ENCODE peak calls at places on chromosomes 3 and 15, in eight cellular contexts. Z, I, C, N, E, S, U and G are unnamed samples.

GRCh38 chr3:134326760-134327593 is 47.3 kb downstream of the AMOTL2 start:
- DNase-seq in Z (no peak), I (no peak), C (peak; percentile 64), N (no peak), E (peak; percentile 92), S (no peak), U (peak; percentile 87), G (no peak)

GRCh38 chr3:71070497-71071465 is 512.7 kb downstream of the FOXP1 start:
- DNase-seq in Z (no peak), I (no peak), C (no peak), N (no peak), E (no peak), S (no peak), U (no peak), G (no peak)

GRCh38 chr3:186070996-186071395 is 37.9 kb downstream of the ETV5 start:
- DNase-seq in Z (no peak), I (no peak), C (no peak), N (no peak), E (no peak), S (no peak), U (no peak), G (no peak)

GRCh38 chr3:52682016-52682415 is 3.7 kb downstream of the PBRM1 start:
- DNase-seq in Z (peak; percentile 24), I (peak; percentile 76), C (no peak), N (peak; percentile 19), E (no peak), S (no peak), U (no peak), G (no peak)

GRCh38 chr15:82849556-82850241 is 40.3 kb downstream of the WHAMM start:
- DNase-seq in Z (peak; percentile 81), I (peak; percentile 76), C (peak; percentile 83), N (peak; percentile 82), E (peak; percentile 96), S (no peak), U (peak; percentile 50), G (no peak)

GRCh38 chr3:17399586-17399985 is 342.8 kb downstream of the TBC1D5 start:
- DNase-seq in Z (no peak), I (no peak), C (no peak), N (no peak), E (no peak), S (no peak), U (no peak), G (no peak)

GRCh38 chr3:108301695-108302404 is 5.5 kb downstream of the HHLA2 start:
- DNase-seq in Z (no peak), I (no peak), C (no peak), N (no peak), E (no peak), S (no peak), U (no peak), G (no peak)

GRCh38 chr3:124318014-124318413 is 326.1 kb upstream of the ROPN1 start:
- DNase-seq in Z (no peak), I (no peak), C (no peak), N (no peak), E (no peak), S (no peak), U (no peak), G (no peak)

GRCh38 chr3:127949446-127949845 is 34.4 kb downstream of the KBTBD12 start:
- DNase-seq in Z (no peak), I (no peak), C (no peak), N (no peak), E (no peak), S (no peak), U (no peak), G (no peak)

GRCh38 chr3:6737223-6737994 is 123.5 kb upstream of the GRM7 start:
- DNase-seq in Z (no peak), I (no peak), C (no peak), N (no peak), E (no peak), S (no peak), U (no peak), G (no peak)

GRCh38 chr3:16884748-16885587 is at the start of gene PLCL2:
- DNase-seq in Z (peak; percentile 89), I (no peak), C (peak; percentile 42), N (no peak), E (peak; percentile 77), S (peak; percentile 51), U (peak; percentile 15), G (peak; percentile 57)

GRCh38 chr3:134542287-134542686 is 56.4 kb downstream of the CEP63 start:
- DNase-seq in Z (no peak), I (peak; percentile 22), C (no peak), N (no peak), E (no peak), S (no peak), U (no peak), G (no peak)

GRCh38 chr15:25687276-25687675 is 175.9 kb downstream of the ATP10A start:
- DNase-seq in Z (no peak), I (no peak), C (no peak), N (no peak), E (no peak), S (no peak), U (no peak), G (no peak)

GRCh38 chr3:190701096-190701532 is 161.4 kb downstream of the GMNC start:
- DNase-seq in Z (peak; percentile 2), I (peak; percentile 56), C (peak; percentile 12), N (peak; percentile 17), E (peak; percentile 71), S (no peak), U (peak; percentile 49), G (no peak)

GRCh38 chr3:195907730-195908438 is 467 bp downstream of the TNK2 start:
- DNase-seq in Z (peak; percentile 57), I (peak; percentile 66), C (no peak), N (peak; percentile 43), E (no peak), S (peak; percentile 41), U (no peak), G (peak; percentile 28)

GRCh38 chr15:101053261-101053660 is 134.1 kb downstream of the LRRK1 start:
- DNase-seq in Z (no peak), I (no peak), C (no peak), N (no peak), E (peak; percentile 36), S (no peak), U (no peak), G (no peak)

GRCh38 chr15:53869044-53869805 is 109.0 kb upstream of the UNC13C start:
- DNase-seq in Z (no peak), I (no peak), C (no peak), N (no peak), E (peak; percentile 63), S (no peak), U (peak; percentile 5), G (no peak)

GRCh38 chr3:195105841-195106417 is 165.0 kb downstream of the XXYLT1 start:
- DNase-seq in Z (no peak), I (peak; percentile 16), C (no peak), N (no peak), E (no peak), S (no peak), U (no peak), G (no peak)

GRCh38 chr3:27681249-27681748 is 40.8 kb downstream of the EOMES start:
- DNase-seq in Z (peak; percentile 46), I (peak; percentile 82), C (peak; percentile 50), N (peak; percentile 38), E (peak; percentile 59), S (no peak), U (peak; percentile 59), G (peak; percentile 20)

GRCh38 chr3:146968204-146968651 is 363.1 kb upstream of the PLSCR5 start:
- DNase-seq in Z (no peak), I (peak; percentile 5), C (no peak), N (no peak), E (no peak), S (no peak), U (peak; percentile 17), G (no peak)

GRCh38 chr3:47018269-47018611 is 38.8 kb downstream of the NBEAL2 start:
- DNase-seq in Z (no peak), I (no peak), C (no peak), N (no peak), E (no peak), S (no peak), U (no peak), G (no peak)

GRCh38 chr3:25472747-25473146 is 44.7 kb downstream of the RARB start:
- DNase-seq in Z (no peak), I (peak; percentile 40), C (no peak), N (no peak), E (no peak), S (no peak), U (no peak), G (no peak)

GRCh38 chr3:125157183-125157582 is 55.4 kb downstream of the SLC12A8 start:
- DNase-seq in Z (no peak), I (no peak), C (no peak), N (no peak), E (peak; percentile 7), S (no peak), U (no peak), G (no peak)

GRCh38 chr3:10008588-10009344 is 17.5 kb upstream of the FANCD2 start:
- DNase-seq in Z (peak; percentile 87), I (peak; percentile 69), C (peak; percentile 73), N (peak; percentile 87), E (peak; percentile 96), S (peak; percentile 56), U (peak; percentile 64), G (peak; percentile 63)

GRCh38 chr15:25051399-25052154 is 96.8 kb downstream of the SNRPN start:
- DNase-seq in Z (no peak), I (no peak), C (no peak), N (peak; percentile 2), E (no peak), S (no peak), U (no peak), G (no peak)

GRCh38 chr3:16151109-16151508 is 23.4 kb upstream of the GALNT15 start:
- DNase-seq in Z (no peak), I (peak; percentile 66), C (no peak), N (peak; percentile 80), E (no peak), S (no peak), U (no peak), G (no peak)

GRCh38 chr3:175895731-175896130 is 1036.6 kb downstream of the NAALADL2 start:
- DNase-seq in Z (no peak), I (no peak), C (no peak), N (no peak), E (no peak), S (no peak), U (no peak), G (no peak)

GRCh38 chr3:27216955-27217552 is 152.1 kb downstream of the NEK10 start:
- DNase-seq in Z (no peak), I (no peak), C (no peak), N (no peak), E (no peak), S (no peak), U (peak; percentile 22), G (no peak)

GRCh38 chr3:12328132-12328915 is 39.5 kb downstream of the PPARG start:
- DNase-seq in Z (no peak), I (peak; percentile 55), C (no peak), N (no peak), E (peak; percentile 52), S (no peak), U (no peak), G (no peak)

GRCh38 chr3:195236801-195237570 is 34.0 kb downstream of the XXYLT1 start:
- DNase-seq in Z (no peak), I (no peak), C (no peak), N (peak; percentile 2), E (peak; percentile 11), S (no peak), U (no peak), G (no peak)